ENCODE peak calls at places on chromosomes 13 and 19, in four cellular contexts. One of them, this sample, is unnamed. For H3K4me1 and H3K9me3, the result is how much of the 10 kb centered on the place peaks cover.

GRCh38 chr19:41373993-41374392 is 2.3 kb upstream of the TMEM91 start:
- DNase-seq in upper lobe of left lung: peak
- DNase-seq in colonic mucosa: peak
- DNase-seq in suprapubic skin: peak
- DNase-seq in this sample: peak

GRCh38 chr19:46613525-46613924 is 11.4 kb downstream of the PTGIR start:
- DNase-seq in upper lobe of left lung: no peak
- DNase-seq in colonic mucosa: no peak
- DNase-seq in suprapubic skin: peak
- DNase-seq in this sample: no peak

GRCh38 chr13:46121597-46122163 is 16.8 kb upstream of the CPB2 start:
- DNase-seq in upper lobe of left lung: no peak
- DNase-seq in colonic mucosa: no peak
- DNase-seq in suprapubic skin: no peak
- DNase-seq in this sample: no peak

GRCh38 chr19:51784922-51785690 is 9.9 kb upstream of the FPR3 start:
- DNase-seq in upper lobe of left lung: no peak
- DNase-seq in colonic mucosa: peak
- DNase-seq in suprapubic skin: peak
- DNase-seq in this sample: no peak

GRCh38 chr19:6739884-6740588 is 556 bp downstream of the TRIP10 start:
- DNase-seq in upper lobe of left lung: no peak
- DNase-seq in colonic mucosa: no peak
- DNase-seq in suprapubic skin: no peak
- DNase-seq in this sample: peak

GRCh38 chr13:84025828-84026227 is 143.6 kb upstream of the SLITRK1 start:
- DNase-seq in upper lobe of left lung: no peak
- DNase-seq in colonic mucosa: no peak
- DNase-seq in suprapubic skin: no peak
- DNase-seq in this sample: no peak

GRCh38 chr13:109126973-109127615 is 497.7 kb downstream of the MYO16 start:
- DNase-seq in upper lobe of left lung: peak
- DNase-seq in colonic mucosa: no peak
- DNase-seq in suprapubic skin: no peak
- DNase-seq in this sample: no peak

GRCh38 chr19:50803633-50804419 is 13.6 kb downstream of the ACP4 start:
- DNase-seq in upper lobe of left lung: peak
- DNase-seq in colonic mucosa: no peak
- DNase-seq in suprapubic skin: no peak
- DNase-seq in this sample: no peak

GRCh38 chr13:45416521-45417125 is 1.6 kb downstream of the SLC25A30 start:
- DNase-seq in upper lobe of left lung: no peak
- DNase-seq in colonic mucosa: no peak
- DNase-seq in suprapubic skin: no peak
- DNase-seq in this sample: no peak

GRCh38 chr13:94673841-94674240 is 38.5 kb downstream of the SOX21 start:
- DNase-seq in upper lobe of left lung: no peak
- DNase-seq in colonic mucosa: no peak
- DNase-seq in suprapubic skin: no peak
- DNase-seq in this sample: no peak

GRCh38 chr19:41194157-41194552 is 1.1 kb downstream of the CYP2S1 start:
- DNase-seq in upper lobe of left lung: no peak
- DNase-seq in colonic mucosa: no peak
- DNase-seq in suprapubic skin: no peak
- DNase-seq in this sample: no peak

GRCh38 chr13:45500492-45501174 is 35.9 kb downstream of the COG3 start:
- DNase-seq in upper lobe of left lung: no peak
- DNase-seq in colonic mucosa: no peak
- DNase-seq in suprapubic skin: no peak
- DNase-seq in this sample: no peak

GRCh38 chr13:101579291-101579802 is 126.9 kb downstream of the ITGBL1 start:
- DNase-seq in upper lobe of left lung: no peak
- DNase-seq in colonic mucosa: no peak
- DNase-seq in suprapubic skin: no peak
- DNase-seq in this sample: no peak

GRCh38 chr13:76762731-76763130 is 123.5 kb downstream of the KCTD12 start:
- DNase-seq in upper lobe of left lung: no peak
- DNase-seq in colonic mucosa: no peak
- DNase-seq in suprapubic skin: no peak
- DNase-seq in this sample: no peak

GRCh38 chr13:40611635-40612422 is 54.6 kb downstream of the FOXO1 start:
- DNase-seq in upper lobe of left lung: no peak
- DNase-seq in colonic mucosa: no peak
- DNase-seq in suprapubic skin: no peak
- DNase-seq in this sample: no peak

GRCh38 chr19:34359140-34359953 is 5.6 kb upstream of the GPI start:
- DNase-seq in upper lobe of left lung: peak
- DNase-seq in colonic mucosa: peak
- DNase-seq in suprapubic skin: peak
- DNase-seq in this sample: peak

GRCh38 chr13:30816733-30817132 is 81.4 kb downstream of the ALOX5AP start:
- DNase-seq in upper lobe of left lung: no peak
- DNase-seq in colonic mucosa: no peak
- DNase-seq in suprapubic skin: no peak
- DNase-seq in this sample: no peak

GRCh38 chr19:37654525-37654832 is 786 bp downstream of the ZFP30 start:
- DNase-seq in upper lobe of left lung: no peak
- DNase-seq in colonic mucosa: no peak
- DNase-seq in suprapubic skin: no peak
- DNase-seq in this sample: no peak

GRCh38 chr13:31772231-31772630 is 32.9 kb downstream of the RXFP2 start:
- DNase-seq in upper lobe of left lung: no peak
- DNase-seq in colonic mucosa: no peak
- DNase-seq in suprapubic skin: no peak
- DNase-seq in this sample: no peak

GRCh38 chr13:20702945-20703784 is at the start of gene IL17D:
- DNase-seq in upper lobe of left lung: peak
- DNase-seq in colonic mucosa: peak
- DNase-seq in suprapubic skin: no peak
- DNase-seq in this sample: peak

GRCh38 chr19:49506575-49507105 is 5.8 kb upstream of the FCGRT start:
- DNase-seq in upper lobe of left lung: no peak
- DNase-seq in colonic mucosa: peak
- DNase-seq in suprapubic skin: no peak
- DNase-seq in this sample: peak

GRCh38 chr19:49340069-49340864 is 5.1 kb downstream of the CD37 start:
- DNase-seq in upper lobe of left lung: peak
- DNase-seq in colonic mucosa: peak
- DNase-seq in suprapubic skin: peak
- DNase-seq in this sample: peak

GRCh38 chr13:93603043-93603442 is 376.4 kb downstream of the GPC6 start:
- DNase-seq in upper lobe of left lung: no peak
- DNase-seq in colonic mucosa: no peak
- DNase-seq in suprapubic skin: no peak
- DNase-seq in this sample: no peak

GRCh38 chr13:88376762-88377388 is 705.7 kb downstream of the SLITRK5 start:
- DNase-seq in upper lobe of left lung: no peak
- DNase-seq in colonic mucosa: no peak
- DNase-seq in suprapubic skin: no peak
- DNase-seq in this sample: no peak

GRCh38 chr13:83618966-83619365 is 263.3 kb downstream of the SLITRK1 start:
- DNase-seq in upper lobe of left lung: no peak
- DNase-seq in colonic mucosa: no peak
- DNase-seq in suprapubic skin: no peak
- DNase-seq in this sample: no peak

GRCh38 chr13:45331981-45332830 is 8.8 kb downstream of the TPT1 start:
- DNase-seq in upper lobe of left lung: no peak
- DNase-seq in colonic mucosa: no peak
- DNase-seq in suprapubic skin: no peak
- DNase-seq in this sample: no peak

GRCh38 chr13:83450586-83450985 is 431.7 kb downstream of the SLITRK1 start:
- DNase-seq in upper lobe of left lung: no peak
- DNase-seq in colonic mucosa: no peak
- DNase-seq in suprapubic skin: no peak
- DNase-seq in this sample: no peak

GRCh38 chr19:954272-954671 is 28.4 kb downstream of the ARID3A start:
- DNase-seq in upper lobe of left lung: no peak
- DNase-seq in colonic mucosa: no peak
- DNase-seq in suprapubic skin: no peak
- DNase-seq in this sample: no peak

GRCh38 chr19:955803-956746 is 28.1 kb upstream of the WDR18 start:
- DNase-seq in upper lobe of left lung: peak
- DNase-seq in colonic mucosa: no peak
- DNase-seq in suprapubic skin: no peak
- DNase-seq in this sample: no peak

GRCh38 chr19:958967-959685 is 25.0 kb upstream of the WDR18 start:
- DNase-seq in upper lobe of left lung: no peak
- DNase-seq in colonic mucosa: no peak
- DNase-seq in suprapubic skin: no peak
- DNase-seq in this sample: no peak

GRCh38 chr19:954672-955494 is 29.0 kb downstream of the ARID3A start:
- DNase-seq in upper lobe of left lung: peak
- DNase-seq in colonic mucosa: no peak
- DNase-seq in suprapubic skin: no peak
- DNase-seq in this sample: no peak

GRCh38 chr19:956747-957451 is 27.2 kb upstream of the WDR18 start:
- DNase-seq in upper lobe of left lung: no peak
- DNase-seq in colonic mucosa: no peak
- DNase-seq in suprapubic skin: no peak
- DNase-seq in this sample: no peak
- H3K4me1 ChIP-seq in upper lobe of left lung: under half
- H3K4me1 ChIP-seq in colonic mucosa: under half
- H3K4me1 ChIP-seq in suprapubic skin: under half
- H3K4me1 ChIP-seq in this sample: under half

GRCh38 chr19:31591258-31591657 is 242.0 kb upstream of the TSHZ3 start:
- DNase-seq in upper lobe of left lung: no peak
- DNase-seq in colonic mucosa: no peak
- DNase-seq in suprapubic skin: no peak
- DNase-seq in this sample: no peak
- H3K9me3 ChIP-seq in upper lobe of left lung: under half
- H3K9me3 ChIP-seq in colonic mucosa: under half
- H3K9me3 ChIP-seq in suprapubic skin: under half
- H3K9me3 ChIP-seq in this sample: under half

GRCh38 chr19:12694641-12695040 is 1.8 kb downstream of the FBXW9 start:
- DNase-seq in upper lobe of left lung: no peak
- DNase-seq in colonic mucosa: no peak
- DNase-seq in suprapubic skin: no peak
- DNase-seq in this sample: no peak

GRCh38 chr19:12695997-12696365 is 450 bp downstream of the FBXW9 start:
- DNase-seq in upper lobe of left lung: peak
- DNase-seq in colonic mucosa: no peak
- DNase-seq in suprapubic skin: no peak
- DNase-seq in this sample: no peak

GRCh38 chr19:12696366-12697335 is at the start of gene FBXW9:
- DNase-seq in upper lobe of left lung: peak
- DNase-seq in colonic mucosa: peak
- DNase-seq in suprapubic skin: peak
- DNase-seq in this sample: peak

GRCh38 chr19:12695090-12695489 is 1.3 kb downstream of the FBXW9 start:
- DNase-seq in upper lobe of left lung: no peak
- DNase-seq in colonic mucosa: no peak
- DNase-seq in suprapubic skin: no peak
- DNase-seq in this sample: no peak

DNA sequence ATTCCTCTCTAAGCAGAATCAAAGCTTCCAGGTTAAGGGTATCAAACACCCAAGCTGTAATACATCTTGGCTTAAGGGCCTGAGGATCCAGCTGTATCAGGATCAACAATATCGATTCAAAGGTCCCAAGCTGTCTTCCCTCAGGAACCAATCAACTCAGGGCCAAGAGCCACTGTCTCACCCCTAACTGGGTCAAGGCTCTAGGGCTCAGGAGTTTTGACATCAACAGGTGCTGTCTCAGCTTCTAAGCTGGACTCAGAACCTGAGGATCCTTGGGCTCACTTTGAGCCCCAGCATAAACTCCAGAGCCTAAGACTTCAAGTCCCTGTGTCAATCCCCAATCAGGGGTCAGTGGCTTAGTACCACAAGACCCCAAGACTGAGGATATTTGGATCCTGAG is 917 bp downstream of the FBXW9 start:
- DNase-seq in upper lobe of left lung: no peak
- DNase-seq in colonic mucosa: no peak
- DNase-seq in suprapubic skin: no peak
- DNase-seq in this sample: no peak
- H3K4me3 ChIP-seq in upper lobe of left lung: peak
- H3K4me3 ChIP-seq in colonic mucosa: peak
- H3K4me3 ChIP-seq in suprapubic skin: peak
- H3K4me3 ChIP-seq in this sample: no peak

DNA sequence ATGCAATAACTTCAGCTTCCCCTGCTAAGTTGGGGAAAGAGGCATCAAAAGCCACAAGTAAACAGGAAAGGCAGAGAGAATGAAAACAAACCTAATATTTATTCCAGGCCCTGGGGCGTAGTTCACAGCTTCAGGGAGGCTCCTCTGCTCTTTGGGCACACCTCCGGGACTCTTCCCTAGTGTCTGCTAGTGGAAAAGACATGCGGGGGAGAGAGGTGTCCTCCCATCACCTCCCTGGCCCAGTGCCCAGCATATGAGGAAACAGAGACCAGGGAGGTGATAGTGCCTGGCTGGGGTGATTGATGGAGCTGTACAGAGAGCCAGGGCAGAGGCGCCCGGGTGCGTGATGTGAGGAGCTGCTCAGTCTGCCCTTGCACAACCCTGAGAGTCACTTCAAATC is 71.0 kb downstream of the RASL11A start:
- DNase-seq in upper lobe of left lung: no peak
- DNase-seq in colonic mucosa: no peak
- DNase-seq in suprapubic skin: no peak
- DNase-seq in this sample: no peak
- H3K4me1 ChIP-seq in upper lobe of left lung: under half
- H3K4me1 ChIP-seq in colonic mucosa: under half
- H3K4me1 ChIP-seq in suprapubic skin: under half
- H3K4me1 ChIP-seq in this sample: under half

DNA sequence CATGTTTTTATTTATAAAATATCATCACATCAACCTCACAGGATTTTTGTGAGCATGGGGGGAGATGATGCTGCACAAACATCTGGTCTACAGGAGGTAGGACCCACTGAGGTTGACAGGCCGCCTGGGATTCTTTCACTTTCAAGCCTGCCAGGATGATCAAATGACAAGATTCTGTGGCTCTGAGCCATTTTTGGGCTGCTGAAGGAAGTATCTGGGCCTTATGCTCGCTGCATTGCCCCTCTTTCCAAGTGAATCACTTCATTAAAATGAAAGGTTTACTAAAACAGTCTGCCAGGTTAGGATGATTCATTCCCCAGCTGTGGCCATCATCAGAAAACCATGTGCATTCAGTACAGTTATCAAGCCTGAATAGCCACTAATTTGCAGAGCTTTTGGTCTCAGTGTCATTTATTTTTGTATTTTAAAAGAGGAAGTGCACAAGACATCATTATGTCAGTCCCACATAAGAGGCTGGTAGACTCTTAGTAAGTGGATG is 34.4 kb downstream of the STARD13 start:
- DNase-seq in upper lobe of left lung: no peak
- DNase-seq in colonic mucosa: no peak
- DNase-seq in suprapubic skin: no peak
- DNase-seq in this sample: no peak
- H3K9me3 ChIP-seq in upper lobe of left lung: under half
- H3K9me3 ChIP-seq in colonic mucosa: under half
- H3K9me3 ChIP-seq in suprapubic skin: under half
- H3K9me3 ChIP-seq in this sample: under half

This sample was measured in mucosa of descending colon.